ENCODE peak calls at places on chromosome 5, in eight cellular contexts. T is stimulated activated CD4-positive, alpha-beta T cell treated with anti-CD3 and anti-CD28 coated beads, Interleukin-4, amount 100 ng/mL, for 4 hours; X is sigmoid colon; H is AG10803; S is NCI-H2171 treated with DMSO at 0.1 percent for 48 hours; M is activated effector memory CD4-positive, alpha-beta T cell treated with anti-CD3 and anti-CD28 coated beads, Interleukin-2, amount 50 U/mL, for 16 hours; F is GM12865; C is astrocyte of the spinal cord. B is an unnamed sample.

GRCh38 chr5:178318382-178318781 is 85.8 kb upstream of the PHYKPL start:
- DNase-seq in T (no peak), X (peak), H (no peak), S (no peak), M (no peak), F (no peak), C (no peak), B (no peak)

GRCh38 chr5:16742938-16743337 is 126.1 kb upstream of the RETREG1 start:
- DNase-seq in T (no peak), X (no peak), H (no peak), S (no peak), M (no peak), F (no peak), C (peak), B (peak)

GRCh38 chr5:78984020-78984610 is 995 bp downstream of the ARSB start:
- DNase-seq in T (no peak), X (no peak), H (peak), S (peak), M (no peak), F (peak), C (no peak), B (peak)

GRCh38 chr5:55081541-55081940 is 20.9 kb upstream of the GZMA start:
- DNase-seq in T (no peak), X (no peak), H (no peak), S (no peak), M (no peak), F (no peak), C (no peak), B (no peak)

GRCh38 chr5:151601376-151601775 is 10.2 kb upstream of the FAT2 start:
- DNase-seq in T (no peak), X (no peak), H (no peak), S (peak), M (no peak), F (no peak), C (no peak), B (no peak)

GRCh38 chr5:150000990-150001659 is 586 bp downstream of the HMGXB3 start:
- DNase-seq in T (peak), X (peak), H (peak), S (no peak), M (peak), F (peak), C (peak), B (peak)

GRCh38 chr5:64592942-64593341 is 87.1 kb downstream of the RGS7BP start:
- DNase-seq in T (no peak), X (no peak), H (no peak), S (no peak), M (no peak), F (no peak), C (no peak), B (no peak)

GRCh38 chr5:179699640-179700298 is 1.0 kb downstream of the CANX start:
- DNase-seq in T (no peak), X (no peak), H (peak), S (no peak), M (peak), F (peak), C (peak), B (peak)

GRCh38 chr5:146425023-146425422 is 22.1 kb upstream of the TCERG1 start:
- DNase-seq in T (no peak), X (no peak), H (no peak), S (no peak), M (no peak), F (no peak), C (no peak), B (no peak)

GRCh38 chr5:16952968-16953671 is 17.0 kb upstream of the MYO10 start:
- DNase-seq in T (no peak), X (no peak), H (no peak), S (no peak), M (no peak), F (no peak), C (no peak), B (no peak)

GRCh38 chr5:102211165-102211564 is 84.9 kb downstream of the SLCO4C1 start:
- DNase-seq in T (no peak), X (no peak), H (no peak), S (no peak), M (no peak), F (no peak), C (no peak), B (no peak)

GRCh38 chr5:56760723-56761122 is 54.6 kb upstream of the MAP3K1 start:
- DNase-seq in T (no peak), X (no peak), H (no peak), S (no peak), M (no peak), F (no peak), C (no peak), B (no peak)

GRCh38 chr5:76544268-76544926 is 78.8 kb downstream of the F2RL2 start:
- DNase-seq in T (peak), X (no peak), H (no peak), S (no peak), M (peak), F (peak), C (peak), B (peak)

GRCh38 chr5:145579336-145579735 is 255.8 kb downstream of the PRELID2 start:
- DNase-seq in T (no peak), X (no peak), H (no peak), S (no peak), M (no peak), F (no peak), C (no peak), B (no peak)

GRCh38 chr5:121851643-121852574 is at the start of gene FTMT:
- DNase-seq in T (no peak), X (no peak), H (no peak), S (no peak), M (no peak), F (no peak), C (no peak), B (no peak)

GRCh38 chr5:26237489-26237888 is 800.9 kb downstream of the CDH9 start:
- DNase-seq in T (no peak), X (no peak), H (no peak), S (no peak), M (no peak), F (no peak), C (no peak), B (no peak)

GRCh38 chr5:179679014-179679674 is 1.7 kb downstream of the CBY3 start:
- DNase-seq in T (peak), X (peak), H (peak), S (no peak), M (peak), F (peak), C (peak), B (no peak)

GRCh38 chr5:176822426-176823075 is 12.2 kb downstream of the UNC5A start:
- DNase-seq in T (no peak), X (no peak), H (no peak), S (no peak), M (no peak), F (no peak), C (no peak), B (peak)

GRCh38 chr5:15577132-15577531 is 77.2 kb downstream of the FBXL7 start:
- DNase-seq in T (no peak), X (no peak), H (no peak), S (no peak), M (no peak), F (no peak), C (no peak), B (no peak)

GRCh38 chr5:39072915-39073758 is 1.1 kb downstream of the RICTOR start:
- DNase-seq in T (peak), X (no peak), H (peak), S (peak), M (peak), F (peak), C (peak), B (peak)

GRCh38 chr5:120368923-120369715 is 95.0 kb upstream of the PRR16 start:
- DNase-seq in T (no peak), X (peak), H (no peak), S (no peak), M (peak), F (no peak), C (no peak), B (no peak)

GRCh38 chr5:135194573-135195266 is 160.7 kb upstream of the PITX1 start:
- DNase-seq in T (no peak), X (peak), H (peak), S (no peak), M (no peak), F (no peak), C (peak), B (peak)

GRCh38 chr5:72244862-72245371 is 75.1 kb downstream of the MRPS27 start:
- DNase-seq in T (no peak), X (no peak), H (peak), S (peak), M (no peak), F (peak), C (peak), B (peak)

GRCh38 chr5:2621631-2622030 is 129.8 kb downstream of the IRX2 start:
- DNase-seq in T (no peak), X (no peak), H (no peak), S (no peak), M (no peak), F (no peak), C (no peak), B (no peak)

GRCh38 chr5:98110270-98110669 is 663.2 kb upstream of the RGMB start:
- DNase-seq in T (no peak), X (no peak), H (peak), S (no peak), M (no peak), F (no peak), C (peak), B (peak)

GRCh38 chr5:107869459-107870115 is 198.8 kb upstream of the EFNA5 start:
- DNase-seq in T (no peak), X (no peak), H (peak), S (no peak), M (no peak), F (no peak), C (peak), B (peak)

GRCh38 chr5:62498961-62499360 is 79.7 kb upstream of the LRRC70 start:
- DNase-seq in T (no peak), X (no peak), H (no peak), S (no peak), M (no peak), F (no peak), C (no peak), B (no peak)

GRCh38 chr5:97071101-97071500 is 71.3 kb downstream of the LIX1 start:
- DNase-seq in T (no peak), X (peak), H (peak), S (no peak), M (no peak), F (no peak), C (peak), B (peak)

GRCh38 chr5:8517461-8517860 is 648.5 kb downstream of the MTRR start:
- DNase-seq in T (no peak), X (no peak), H (no peak), S (no peak), M (no peak), F (no peak), C (no peak), B (peak)

GRCh38 chr5:173802670-173803165 is 85.4 kb upstream of the CPEB4 start:
- DNase-seq in T (no peak), X (peak), H (peak), S (no peak), M (no peak), F (no peak), C (no peak), B (peak)

GRCh38 chr5:27911216-27911615 is 872.8 kb upstream of the CDH9 start:
- DNase-seq in T (no peak), X (no peak), H (no peak), S (no peak), M (no peak), F (no peak), C (peak), B (peak)

GRCh38 chr5:10706326-10706725 is 54.7 kb downstream of the DAP start:
- DNase-seq in T (no peak), X (no peak), H (no peak), S (no peak), M (no peak), F (no peak), C (no peak), B (no peak)

GRCh38 chr5:157548513-157549282 is 26.9 kb downstream of the ADAM19 start:
- DNase-seq in T (no peak), X (no peak), H (peak), S (no peak), M (no peak), F (no peak), C (peak), B (peak)

GRCh38 chr5:134714120-134714519 is 24.2 kb upstream of the CAMLG start:
- DNase-seq in T (no peak), X (no peak), H (no peak), S (no peak), M (no peak), F (no peak), C (no peak), B (no peak)

GRCh38 chr5:38809388-38810359 is 36.1 kb upstream of the OSMR start:
- DNase-seq in T (peak), X (peak), H (peak), S (peak), M (peak), F (peak), C (peak), B (peak)